ENCODE peak calls at places on chromosomes 7 and 10, in nine cellular contexts. O is activated CD8-positive, alpha-beta T cell treated with anti-CD3 and anti-CD28 coated beads for 36 hours; Q is lower lobe of right lung; W is mammary epithelial cell; K is tibial nerve; L is heart left ventricle; M is WERI-Rb-1; R is HFF-Myc; U is neural crest cell. H is an unnamed sample.

GRCh38 chr10:132884041-132884440 is 58.3 kb downstream of the CFAP46 start:
- DNase-seq in L (no peak), M (no peak), Q (no peak), O (no peak), K (peak), W (no peak), U (no peak), R (no peak), H (no peak)

GRCh38 chr10:3948843-3949242 is 163.8 kb upstream of the KLF6 start:
- DNase-seq in Q (no peak), L (peak), M (no peak), O (peak), W (peak), K (no peak), R (no peak), U (no peak), H (no peak)

GRCh38 chr10:64054392-64054791 is 533.2 kb downstream of the REEP3 start:
- DNase-seq in R (no peak), L (no peak), K (no peak), W (no peak), U (no peak), M (no peak), O (no peak), Q (no peak), H (no peak)

GRCh38 chr10:125473138-125473793 is 209.7 kb downstream of the TEX36 start:
- DNase-seq in O (no peak), W (no peak), L (no peak), K (no peak), U (no peak), Q (no peak), M (no peak), R (no peak), H (no peak)

GRCh38 chr7:43799605-43800004 is 41.1 kb downstream of the BLVRA start:
- DNase-seq in R (no peak), O (no peak), W (peak), U (no peak), L (no peak), Q (no peak), M (no peak), K (no peak), H (no peak)

GRCh38 chr7:158016171-158017087 is 571.2 kb downstream of the PTPRN2 start:
- DNase-seq in R (no peak), K (no peak), L (no peak), Q (no peak), U (no peak), M (no peak), W (no peak), O (no peak), H (no peak)

GRCh38 chr7:70893985-70894722 is 237.8 kb upstream of the GALNT17 start:
- DNase-seq in O (no peak), W (no peak), L (no peak), M (no peak), R (no peak), K (no peak), Q (no peak), U (no peak), H (no peak)

GRCh38 chr10:62699148-62699547 is 105.4 kb upstream of the ADO start:
- DNase-seq in W (no peak), K (no peak), U (no peak), Q (no peak), O (no peak), L (no peak), R (no peak), M (no peak), H (no peak)

DNA sequence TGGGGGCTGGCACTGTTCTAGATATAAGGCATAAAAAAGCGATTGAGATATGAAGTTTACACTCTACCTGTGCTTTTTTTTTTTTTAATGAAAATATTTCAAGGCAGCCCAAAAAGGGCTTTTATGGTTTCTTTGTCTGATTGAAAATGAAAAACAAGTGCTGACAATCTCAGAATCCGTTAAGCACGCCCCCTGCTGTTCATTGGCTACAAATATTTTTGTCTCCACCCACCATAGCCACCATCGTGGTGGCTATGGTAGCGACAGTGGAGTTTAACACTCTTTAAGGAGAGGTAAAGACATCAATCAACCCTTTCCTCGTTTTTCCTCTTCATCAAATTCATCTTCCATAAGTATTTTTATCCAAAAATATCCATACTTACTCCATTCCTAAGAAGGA is 94.2 kb downstream of the CD36 start:
- DNase-seq in L (no peak), Q (no peak), W (no peak), O (no peak), M (no peak), K (no peak), U (no peak), R (no peak), H (no peak)
- TF ChIP-seq CTCF in L (no peak), Q (no peak), W (peak), O (no peak), M (no peak), K (no peak), U (peak), R (no peak), H (no peak)

DNA sequence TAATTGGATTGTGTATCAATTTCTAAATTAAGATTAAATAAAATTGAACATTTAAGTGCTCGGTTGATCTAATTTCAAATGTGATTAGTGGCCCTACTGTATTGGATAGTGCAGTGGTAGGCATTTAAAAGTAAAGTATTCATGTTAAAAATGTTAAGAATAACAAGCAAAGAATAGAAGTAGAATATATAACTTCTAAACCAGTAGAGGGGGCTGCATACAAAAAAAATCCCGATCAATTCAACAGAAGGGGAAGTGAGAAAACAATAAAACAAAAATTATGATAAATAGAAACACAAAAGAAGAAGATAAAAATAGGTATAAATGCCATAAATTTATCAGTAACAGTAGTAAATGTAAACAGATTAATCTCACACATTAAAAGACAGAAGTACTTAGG is 24.9 kb upstream of the WDFY4 start:
- DNase-seq in Q (no peak), R (no peak), M (no peak), U (no peak), W (no peak), L (no peak), O (no peak), K (no peak), H (no peak)
- TF ChIP-seq CTCF in Q (peak), R (peak), M (no peak), U (peak), W (peak), L (peak), O (peak), K (peak), H (peak)

GRCh38 chr7:129496653-129497052 is 5.7 kb upstream of the SMKR1 start:
- DNase-seq in Q (no peak), O (no peak), K (no peak), L (no peak), W (no peak), M (no peak), U (no peak), R (no peak), H (no peak)

GRCh38 chr7:129494041-129494440 is 8.3 kb upstream of the SMKR1 start:
- DNase-seq in M (no peak), W (peak), U (no peak), Q (no peak), O (peak), R (peak), K (no peak), L (no peak), H (no peak)

GRCh38 chr7:129495987-129496386 is 6.3 kb upstream of the SMKR1 start:
- DNase-seq in L (no peak), W (no peak), Q (no peak), R (no peak), M (no peak), K (no peak), U (no peak), O (no peak), H (no peak)

GRCh38 chr7:129492406-129492805 is 9.9 kb upstream of the SMKR1 start:
- DNase-seq in W (no peak), K (no peak), L (no peak), R (no peak), M (no peak), Q (no peak), O (no peak), U (no peak), H (no peak)

DNA sequence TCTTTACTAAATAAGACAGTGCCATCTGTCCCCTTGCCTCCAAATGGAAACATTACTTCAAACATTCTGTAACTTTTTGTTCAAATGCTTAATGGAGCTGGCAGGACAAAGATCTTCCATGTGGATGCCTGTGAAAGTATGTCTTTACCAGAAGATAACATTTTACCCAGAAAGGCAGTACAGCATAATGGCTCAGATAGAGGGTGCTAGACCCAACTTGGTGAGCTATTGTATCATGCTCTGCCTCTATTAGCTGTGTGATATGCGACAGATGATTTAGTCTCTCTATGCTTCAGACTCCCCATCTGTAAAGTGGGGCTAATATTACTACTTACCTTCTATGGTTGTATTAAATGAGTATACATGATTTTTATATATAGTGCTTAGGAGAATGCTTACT is 8.8 kb upstream of the SMKR1 start:
- DNase-seq in Q (no peak), W (no peak), O (no peak), U (no peak), K (no peak), M (no peak), L (no peak), R (peak), H (no peak)
- TF ChIP-seq CTCF in Q (no peak), W (no peak), O (no peak), U (no peak), K (no peak), M (no peak), L (peak), R (peak), H (no peak)

GRCh38 chr10:78381072-78381471 is 347.4 kb downstream of the RPS24 start:
- DNase-seq in M (no peak), O (peak), Q (no peak), W (no peak), R (no peak), K (no peak), L (no peak), U (no peak), H (no peak)
- TF ChIP-seq CTCF in M (peak), O (peak), Q (no peak), W (no peak), R (peak), K (no peak), L (no peak), U (peak), H (no peak)

DNA sequence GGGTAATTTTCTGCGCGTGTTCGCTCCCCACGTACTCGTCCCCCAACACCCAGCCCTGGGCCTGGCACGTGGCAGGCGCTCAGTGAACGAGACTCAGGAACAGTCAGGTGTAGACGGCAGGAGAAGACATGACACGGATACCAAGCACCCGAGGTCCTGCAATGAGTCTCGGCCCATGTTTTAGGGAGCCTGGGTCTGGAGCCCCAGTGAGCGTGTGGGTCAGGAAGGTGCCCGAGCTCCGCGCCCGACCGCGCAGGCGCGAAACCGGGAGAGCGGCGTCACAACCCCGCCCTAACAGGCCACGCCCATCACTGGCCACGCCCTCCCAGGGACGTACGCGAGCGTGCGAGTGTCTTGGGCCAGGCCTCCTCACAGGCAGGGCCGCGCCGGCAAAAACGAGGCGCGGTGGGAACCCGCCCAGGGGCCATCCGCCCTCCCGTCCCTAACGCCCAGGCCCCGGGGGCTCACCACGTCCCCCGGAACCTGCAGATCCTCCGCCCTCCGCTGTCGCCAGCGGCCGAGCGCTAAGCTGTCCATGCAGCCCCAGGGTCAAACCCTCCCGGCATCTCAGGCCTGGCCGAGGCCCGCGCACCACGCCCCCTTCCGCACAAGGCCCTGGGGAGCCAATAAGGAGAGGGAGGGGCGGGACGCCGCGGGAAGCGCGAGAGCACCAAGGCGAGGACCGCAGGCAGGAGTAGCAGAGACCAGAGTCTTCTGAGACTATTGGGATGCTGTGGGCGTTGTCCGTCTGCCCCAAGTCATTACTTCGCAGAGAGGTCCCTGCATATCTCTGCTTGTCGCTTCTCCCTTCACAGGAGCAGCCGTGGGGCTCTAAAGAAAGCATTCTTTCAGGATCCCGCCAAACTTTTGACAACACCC is at the start of gene C10orf143:
- DNase-seq in U (peak), W (peak), O (peak), K (peak), Q (peak), M (peak), L (peak), R (peak), H (peak)
- TF ChIP-seq CTCF in U (no peak), W (no peak), O (no peak), K (no peak), Q (no peak), M (no peak), L (no peak), R (no peak), H (no peak)

GRCh38 chr10:93415693-93416092 is 66.4 kb downstream of the MYOF start:
- DNase-seq in M (no peak), L (no peak), W (no peak), U (no peak), R (no peak), Q (no peak), O (no peak), K (no peak), H (no peak)
- TF ChIP-seq CTCF in M (no peak), L (no peak), W (peak), U (peak), R (peak), Q (no peak), O (peak), K (no peak), H (no peak)

GRCh38 chr7:73703649-73703984 is 15.9 kb downstream of the STX1A start:
- DNase-seq in L (no peak), M (no peak), Q (no peak), R (no peak), K (no peak), U (no peak), O (no peak), W (no peak), H (no peak)

GRCh38 chr7:73703985-73704639 is 15.4 kb downstream of the STX1A start:
- DNase-seq in L (peak), O (peak), U (peak), R (no peak), K (peak), W (no peak), M (peak), Q (peak), H (no peak)

GRCh38 chr7:73702665-73703064 is 16.8 kb downstream of the STX1A start:
- DNase-seq in Q (no peak), R (no peak), W (no peak), K (no peak), U (no peak), L (no peak), M (no peak), O (no peak), H (no peak)

GRCh38 chr7:73702226-73702625 is 17.2 kb downstream of the STX1A start:
- DNase-seq in Q (no peak), U (no peak), R (no peak), W (no peak), M (no peak), O (no peak), K (no peak), L (no peak), H (no peak)

DNA sequence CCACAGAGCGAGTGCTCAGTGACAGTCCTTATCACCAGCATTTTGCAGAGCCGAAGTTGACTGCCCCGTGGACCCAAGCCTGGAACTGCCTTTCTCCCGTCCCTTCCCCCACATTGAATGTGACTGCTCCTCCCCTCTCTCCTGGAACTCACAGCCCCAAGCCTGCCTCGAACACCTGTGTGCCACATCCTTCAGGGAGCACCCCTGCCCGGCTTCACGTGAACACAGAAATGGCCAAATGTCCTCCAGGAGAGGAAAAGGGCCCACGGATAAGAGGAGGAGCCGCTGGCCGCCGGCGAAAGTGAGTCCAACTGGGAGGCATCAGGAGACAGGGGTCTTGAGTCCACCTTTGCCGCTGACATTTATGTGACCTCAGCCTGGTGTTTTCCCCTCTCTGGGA is 16.2 kb downstream of the STX1A start:
- DNase-seq in R (no peak), Q (no peak), K (no peak), L (no peak), W (no peak), O (no peak), U (no peak), M (no peak), H (no peak)
- TF ChIP-seq CTCF in R (no peak), Q (no peak), K (no peak), L (no peak), W (no peak), O (no peak), U (no peak), M (no peak), H (no peak)

GRCh38 chr7:78427209-78427608 is 628.6 kb downstream of the PHTF2 start:
- DNase-seq in W (no peak), Q (no peak), O (no peak), U (no peak), L (no peak), M (no peak), R (no peak), K (no peak), H (no peak)
- TF ChIP-seq CTCF in W (no peak), Q (no peak), O (no peak), U (no peak), L (no peak), M (no peak), R (no peak), K (no peak), H (no peak)

GRCh38 chr10:97319671-97320479 is 804 bp downstream of the FRAT1 start:
- DNase-seq in R (no peak), U (peak), K (no peak), Q (peak), O (peak), W (peak), M (peak), L (peak), H (peak)
- TF ChIP-seq CTCF in R (no peak), U (no peak), K (no peak), Q (no peak), O (no peak), W (no peak), M (peak), L (no peak), H (peak)